ENCODE peak calls at places on chromosome 2, in nine cellular contexts. One of them, this sample, is unnamed.

GRCh38 chr2:234425923-234426603 is 70.8 kb downstream of the ARL4C start:
- DNase-seq in stimulated activated CD4-positive, alpha-beta T cell treated with anti-CD3 and anti-CD28 coated beads, Interleukin-4, amount 100 ng/mL, for 48 hours: no peak
- DNase-seq in EH: no peak
- DNase-seq in HS-27A: no peak
- DNase-seq in iPS-NIHi11: no peak
- DNase-seq in HS-5: no peak
- DNase-seq in left ventricle myocardium superior: peak
- DNase-seq in NCI-H146: no peak
- DNase-seq in NCI-H748 treated with DMSO at 0.1 percent for 48 hours: no peak
- DNase-seq in this sample: no peak

GRCh38 chr2:74836675-74837401 is 2.9 kb downstream of the HK2 start:
- DNase-seq in NCI-H146: no peak
- DNase-seq in EH: no peak
- DNase-seq in left ventricle myocardium superior: no peak
- DNase-seq in HS-5: no peak
- DNase-seq in iPS-NIHi11: peak
- DNase-seq in NCI-H748 treated with DMSO at 0.1 percent for 48 hours: no peak
- DNase-seq in stimulated activated CD4-positive, alpha-beta T cell treated with anti-CD3 and anti-CD28 coated beads, Interleukin-4, amount 100 ng/mL, for 48 hours: no peak
- DNase-seq in HS-27A: no peak
- DNase-seq in this sample: no peak

GRCh38 chr2:23618696-23619530 is 233.9 kb downstream of the KLHL29 start:
- DNase-seq in left ventricle myocardium superior: no peak
- DNase-seq in stimulated activated CD4-positive, alpha-beta T cell treated with anti-CD3 and anti-CD28 coated beads, Interleukin-4, amount 100 ng/mL, for 48 hours: no peak
- DNase-seq in EH: peak
- DNase-seq in NCI-H748 treated with DMSO at 0.1 percent for 48 hours: no peak
- DNase-seq in HS-5: no peak
- DNase-seq in HS-27A: no peak
- DNase-seq in iPS-NIHi11: no peak
- DNase-seq in NCI-H146: no peak
- DNase-seq in this sample: no peak

GRCh38 chr2:198326431-198326830 is 522.0 kb downstream of the PLCL1 start:
- DNase-seq in HS-27A: no peak
- DNase-seq in left ventricle myocardium superior: no peak
- DNase-seq in stimulated activated CD4-positive, alpha-beta T cell treated with anti-CD3 and anti-CD28 coated beads, Interleukin-4, amount 100 ng/mL, for 48 hours: no peak
- DNase-seq in NCI-H146: no peak
- DNase-seq in NCI-H748 treated with DMSO at 0.1 percent for 48 hours: no peak
- DNase-seq in iPS-NIHi11: no peak
- DNase-seq in EH: peak
- DNase-seq in HS-5: no peak
- DNase-seq in this sample: no peak

GRCh38 chr2:231673348-231673770 is 35.0 kb upstream of the PTMA start:
- DNase-seq in left ventricle myocardium superior: peak
- DNase-seq in iPS-NIHi11: peak
- DNase-seq in HS-27A: peak
- DNase-seq in HS-5: no peak
- DNase-seq in stimulated activated CD4-positive, alpha-beta T cell treated with anti-CD3 and anti-CD28 coated beads, Interleukin-4, amount 100 ng/mL, for 48 hours: no peak
- DNase-seq in NCI-H146: peak
- DNase-seq in EH: peak
- DNase-seq in NCI-H748 treated with DMSO at 0.1 percent for 48 hours: no peak
- DNase-seq in this sample: peak

GRCh38 chr2:241540391-241540765 is 18.2 kb upstream of the BOK start:
- DNase-seq in left ventricle myocardium superior: no peak
- DNase-seq in NCI-H146: no peak
- DNase-seq in stimulated activated CD4-positive, alpha-beta T cell treated with anti-CD3 and anti-CD28 coated beads, Interleukin-4, amount 100 ng/mL, for 48 hours: no peak
- DNase-seq in iPS-NIHi11: peak
- DNase-seq in EH: no peak
- DNase-seq in NCI-H748 treated with DMSO at 0.1 percent for 48 hours: no peak
- DNase-seq in HS-27A: no peak
- DNase-seq in HS-5: no peak
- DNase-seq in this sample: no peak

GRCh38 chr2:55786286-55786685 is 92.6 kb upstream of the PNPT1 start:
- DNase-seq in NCI-H146: no peak
- DNase-seq in HS-5: no peak
- DNase-seq in iPS-NIHi11: no peak
- DNase-seq in EH: no peak
- DNase-seq in HS-27A: no peak
- DNase-seq in NCI-H748 treated with DMSO at 0.1 percent for 48 hours: no peak
- DNase-seq in stimulated activated CD4-positive, alpha-beta T cell treated with anti-CD3 and anti-CD28 coated beads, Interleukin-4, amount 100 ng/mL, for 48 hours: no peak
- DNase-seq in left ventricle myocardium superior: no peak
- DNase-seq in this sample: no peak

GRCh38 chr2:135317375-135317774 is 213.6 kb downstream of the ZRANB3 start:
- DNase-seq in NCI-H748 treated with DMSO at 0.1 percent for 48 hours: no peak
- DNase-seq in stimulated activated CD4-positive, alpha-beta T cell treated with anti-CD3 and anti-CD28 coated beads, Interleukin-4, amount 100 ng/mL, for 48 hours: no peak
- DNase-seq in EH: no peak
- DNase-seq in NCI-H146: peak
- DNase-seq in iPS-NIHi11: no peak
- DNase-seq in HS-27A: no peak
- DNase-seq in left ventricle myocardium superior: no peak
- DNase-seq in HS-5: no peak
- DNase-seq in this sample: no peak

GRCh38 chr2:184030978-184031377 is 567.4 kb upstream of the ZNF804A start:
- DNase-seq in left ventricle myocardium superior: no peak
- DNase-seq in HS-5: no peak
- DNase-seq in stimulated activated CD4-positive, alpha-beta T cell treated with anti-CD3 and anti-CD28 coated beads, Interleukin-4, amount 100 ng/mL, for 48 hours: no peak
- DNase-seq in HS-27A: no peak
- DNase-seq in NCI-H748 treated with DMSO at 0.1 percent for 48 hours: no peak
- DNase-seq in NCI-H146: no peak
- DNase-seq in iPS-NIHi11: no peak
- DNase-seq in EH: no peak
- DNase-seq in this sample: no peak